ENCODE peak calls at places on chromosomes 2 and 18, in four cellular contexts. One of them, this sample, is unnamed.

GRCh38 chr2:44780406-44780805 is 161.1 kb upstream of the SIX3 start:
- DNase-seq in HEK293T: no peak
- DNase-seq in K562: no peak
- DNase-seq in WTC11: no peak
- DNase-seq in this sample: no peak

GRCh38 chr2:44941551-44942234 is at the start of gene SIX3:
- DNase-seq in HEK293T: no peak
- DNase-seq in K562: no peak
- DNase-seq in WTC11: peak
- DNase-seq in this sample: no peak

GRCh38 chr2:42031783-42032620 is 15.8 kb upstream of the PKDCC start:
- DNase-seq in HEK293T: no peak
- DNase-seq in K562: no peak
- DNase-seq in WTC11: no peak
- DNase-seq in this sample: no peak

GRCh38 chr2:8544786-8545631 is 136.8 kb upstream of the ID2 start:
- DNase-seq in HEK293T: no peak
- DNase-seq in K562: peak
- DNase-seq in WTC11: peak
- DNase-seq in this sample: peak

GRCh38 chr2:37350034-37350433 is 5.6 kb downstream of the QPCT start:
- DNase-seq in HEK293T: no peak
- DNase-seq in K562: no peak
- DNase-seq in WTC11: no peak
- DNase-seq in this sample: peak

GRCh38 chr2:115542331-115542730 is 1099.9 kb downstream of the DPP10 start:
- DNase-seq in HEK293T: no peak
- DNase-seq in K562: no peak
- DNase-seq in WTC11: no peak
- DNase-seq in this sample: no peak

GRCh38 chr18:68221116-68221724 is 493.7 kb downstream of the TMX3 start:
- DNase-seq in HEK293T: no peak
- DNase-seq in K562: no peak
- DNase-seq in WTC11: no peak
- DNase-seq in this sample: no peak

GRCh38 chr2:234027646-234028045 is 22.9 kb upstream of the SPP2 start:
- DNase-seq in HEK293T: no peak
- DNase-seq in K562: no peak
- DNase-seq in WTC11: no peak
- DNase-seq in this sample: no peak

GRCh38 chr18:54387631-54388030 is 29.9 kb downstream of the C18orf54 start:
- DNase-seq in HEK293T: no peak
- DNase-seq in K562: no peak
- DNase-seq in WTC11: no peak
- DNase-seq in this sample: no peak

GRCh38 chr18:77905011-77905410 is 655.4 kb downstream of the GALR1 start:
- DNase-seq in HEK293T: no peak
- DNase-seq in K562: no peak
- DNase-seq in WTC11: no peak
- DNase-seq in this sample: no peak

GRCh38 chr18:77897606-77898005 is 648.0 kb downstream of the GALR1 start:
- DNase-seq in HEK293T: no peak
- DNase-seq in K562: no peak
- DNase-seq in WTC11: no peak
- DNase-seq in this sample: no peak

GRCh38 chr18:77905449-77906055 is 655.9 kb downstream of the GALR1 start:
- DNase-seq in HEK293T: no peak
- DNase-seq in K562: no peak
- DNase-seq in WTC11: no peak
- DNase-seq in this sample: no peak

GRCh38 chr18:77906103-77906502 is 656.5 kb downstream of the GALR1 start:
- DNase-seq in HEK293T: no peak
- DNase-seq in K562: no peak
- DNase-seq in WTC11: no peak
- DNase-seq in this sample: no peak

GRCh38 chr18:77899972-77900754 is 650.5 kb downstream of the GALR1 start:
- DNase-seq in HEK293T: no peak
- DNase-seq in K562: peak
- DNase-seq in WTC11: peak
- DNase-seq in this sample: no peak
- TF ChIP-seq ELF4 in HEK293T: no peak
- TF ChIP-seq ELF4 in K562: no peak
- TF ChIP-seq ELF4 in WTC11: no peak
- TF ChIP-seq ELF4 in this sample: no peak

GRCh38 chr2:150013011-150013410 is 425.4 kb upstream of the MMADHC start:
- DNase-seq in HEK293T: no peak
- DNase-seq in K562: no peak
- DNase-seq in WTC11: no peak
- DNase-seq in this sample: no peak
- TF ChIP-seq ELF4 in HEK293T: no peak
- TF ChIP-seq ELF4 in K562: no peak
- TF ChIP-seq ELF4 in WTC11: no peak
- TF ChIP-seq ELF4 in this sample: no peak

DNA sequence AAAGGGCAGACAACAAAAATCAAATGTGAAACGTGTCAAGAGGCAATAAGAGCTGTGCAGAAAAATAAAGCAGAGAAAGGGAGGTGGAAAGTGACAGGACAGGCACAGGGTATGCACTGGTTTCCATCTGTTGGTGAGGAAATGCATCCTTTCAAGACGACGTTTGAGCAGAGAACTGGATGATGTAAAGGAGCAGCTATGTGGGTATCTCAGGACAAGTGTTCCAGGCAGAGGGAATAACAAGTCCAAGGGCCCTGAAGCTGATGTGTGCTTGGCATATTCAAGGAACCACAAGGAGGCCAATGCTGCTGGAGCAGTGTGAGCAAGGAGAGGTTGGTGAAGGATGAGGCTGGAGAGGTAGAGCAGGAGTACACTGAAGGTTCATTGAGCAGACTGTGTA is 168.9 kb upstream of the SERPINE2 start:
- DNase-seq in HEK293T: no peak
- DNase-seq in K562: no peak
- DNase-seq in WTC11: no peak
- DNase-seq in this sample: no peak
- TF ChIP-seq ELF4 in HEK293T: no peak
- TF ChIP-seq ELF4 in K562: no peak
- TF ChIP-seq ELF4 in WTC11: no peak
- TF ChIP-seq ELF4 in this sample: no peak

GRCh38 chr2:11156396-11157075 is 1.3 kb downstream of the SLC66A3 start:
- DNase-seq in HEK293T: no peak
- DNase-seq in K562: no peak
- DNase-seq in WTC11: no peak
- DNase-seq in this sample: no peak

GRCh38 chr2:11157296-11157695 is 2.0 kb downstream of the SLC66A3 start:
- DNase-seq in HEK293T: no peak
- DNase-seq in K562: no peak
- DNase-seq in WTC11: no peak
- DNase-seq in this sample: no peak

GRCh38 chr2:11157731-11158130 is 2.5 kb downstream of the SLC66A3 start:
- DNase-seq in HEK293T: no peak
- DNase-seq in K562: no peak
- DNase-seq in WTC11: no peak
- DNase-seq in this sample: no peak

GRCh38 chr2:11154460-11155325 is 574 bp upstream of the SLC66A3 start:
- DNase-seq in HEK293T: peak
- DNase-seq in K562: peak
- DNase-seq in WTC11: peak
- DNase-seq in this sample: peak

GRCh38 chr2:11155326-11156059 is at the start of gene SLC66A3:
- DNase-seq in HEK293T: no peak
- DNase-seq in K562: no peak
- DNase-seq in WTC11: no peak
- DNase-seq in this sample: peak
- TF ChIP-seq ELF4 in HEK293T: no peak
- TF ChIP-seq ELF4 in K562: no peak
- TF ChIP-seq ELF4 in WTC11: no peak
- TF ChIP-seq ELF4 in this sample: peak

GRCh38 chr2:77086478-77086877 is 435.7 kb downstream of the LRRTM4 start:
- DNase-seq in HEK293T: no peak
- DNase-seq in K562: no peak
- DNase-seq in WTC11: peak
- DNase-seq in this sample: no peak

DNA sequence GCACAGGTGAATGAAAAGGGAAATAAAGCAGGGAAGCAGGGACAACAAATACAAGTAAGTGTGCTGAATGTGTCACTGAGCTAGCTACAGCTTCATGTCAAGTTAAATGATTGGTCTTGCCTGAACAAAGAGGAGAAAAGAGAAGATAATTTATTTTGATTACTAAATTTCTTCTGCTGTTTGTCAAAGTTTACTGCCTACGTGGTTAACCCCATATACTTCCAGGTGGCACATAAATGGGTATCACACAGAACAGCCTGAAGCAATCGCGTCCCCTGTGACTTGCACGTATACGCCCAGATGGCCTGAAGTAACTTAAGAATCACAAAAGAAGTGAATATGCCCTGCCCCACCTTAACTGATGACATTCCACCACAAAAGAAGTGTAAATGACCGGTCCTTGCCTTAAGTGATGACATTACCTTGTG is 434.2 kb downstream of the LRRTM4 start:
- DNase-seq in HEK293T: no peak
- DNase-seq in K562: no peak
- DNase-seq in WTC11: peak
- DNase-seq in this sample: no peak
- TF ChIP-seq ELF4 in HEK293T: no peak
- TF ChIP-seq ELF4 in K562: no peak
- TF ChIP-seq ELF4 in WTC11: no peak
- TF ChIP-seq ELF4 in this sample: no peak

DNA sequence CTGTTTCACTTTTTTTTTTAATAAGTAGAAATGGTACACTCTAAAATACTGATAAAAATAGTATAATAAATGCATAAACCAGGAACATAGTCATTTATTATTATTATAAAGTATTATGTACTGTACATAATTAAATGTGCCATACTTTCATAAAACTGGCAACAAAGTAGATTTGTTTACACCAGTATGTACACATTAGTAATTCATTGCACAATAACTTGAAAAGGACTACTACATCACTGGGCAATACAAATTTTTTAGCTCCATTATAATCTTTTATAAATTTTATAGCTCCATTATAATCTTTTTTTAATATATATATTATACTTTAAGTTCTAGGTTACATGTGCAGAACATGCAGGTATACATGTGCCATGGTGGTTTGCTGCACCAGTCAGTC is 636.5 kb downstream of the CNTNAP5 start:
- DNase-seq in HEK293T: no peak
- DNase-seq in K562: no peak
- DNase-seq in WTC11: no peak
- DNase-seq in this sample: no peak
- TF ChIP-seq ELF4 in HEK293T: no peak
- TF ChIP-seq ELF4 in K562: no peak
- TF ChIP-seq ELF4 in WTC11: no peak
- TF ChIP-seq ELF4 in this sample: no peak

This sample was measured in HepG2.